ENCODE peak calls at places on chromosomes 1 and 21, in six cellular contexts. C is cardiac fibroblast, D is fibroblast of mammary gland, X is endodermal cell, O is AG04450, J is lower lobe of right lung. T is an unnamed sample.

GRCh38 chr1:151419819-151420218 is 20.4 kb downstream of the PSMB4 start:
- DNase-seq in O (no peak), D (no peak), C (no peak), X (no peak), J (no peak), T (no peak)

GRCh38 chr1:61301824-61302652 is 219.7 kb downstream of the NFIA start:
- DNase-seq in C (peak), D (peak), J (no peak), X (no peak), O (peak), T (no peak)

GRCh38 chr1:159196543-159196942 is 8.1 kb upstream of the ACKR1 start:
- DNase-seq in D (no peak), X (peak), O (no peak), J (no peak), C (no peak), T (no peak)

GRCh38 chr1:59687081-59687480 is 127.7 kb upstream of the HOOK1 start:
- DNase-seq in J (no peak), C (no peak), O (no peak), D (no peak), X (no peak), T (no peak)

GRCh38 chr1:230170610-230171009 is 103.6 kb downstream of the GALNT2 start:
- DNase-seq in X (peak), C (no peak), J (no peak), O (no peak), D (no peak), T (no peak)

GRCh38 chr21:44065428-44065827 is 41.8 kb upstream of the PWP2 start:
- DNase-seq in O (no peak), D (peak), C (peak), J (no peak), X (no peak), T (peak)

GRCh38 chr1:184567648-184568047 is 180.8 kb downstream of the C1orf21 start:
- DNase-seq in D (no peak), X (peak), O (no peak), C (peak), J (no peak), T (no peak)

GRCh38 chr1:101239095-101240040 is 2.5 kb downstream of the S1PR1 start:
- DNase-seq in J (no peak), O (no peak), X (no peak), C (no peak), D (no peak), T (no peak)

GRCh38 chr1:243917177-243917862 is 67.3 kb upstream of the AKT3 start:
- DNase-seq in O (peak), D (peak), J (peak), C (peak), X (peak), T (no peak)

GRCh38 chr1:154220071-154220969 is at the start of gene UBAP2L:
- DNase-seq in X (peak), C (peak), J (peak), D (peak), O (peak), T (peak)

GRCh38 chr1:244269169-244269568 is 182.5 kb downstream of the ADSS2 start:
- DNase-seq in J (no peak), O (no peak), C (no peak), X (no peak), D (no peak), T (no peak)

GRCh38 chr1:78678324-78678723 is 28.7 kb downstream of the IFI44 start:
- DNase-seq in X (no peak), D (no peak), C (no peak), O (no peak), J (no peak), T (no peak)

GRCh38 chr1:61460230-61460629 is 264.7 kb downstream of the TM2D1 start:
- DNase-seq in X (no peak), C (no peak), J (no peak), D (no peak), O (no peak), T (no peak)

GRCh38 chr1:64685942-64686341 is 58.9 kb upstream of the RAVER2 start:
- DNase-seq in X (no peak), O (no peak), J (no peak), D (no peak), C (no peak), T (no peak)

GRCh38 chr1:74570797-74571492 is 58.5 kb upstream of the LRRC53 start:
- DNase-seq in C (no peak), D (no peak), J (no peak), O (no peak), X (peak), T (no peak)

GRCh38 chr1:111399792-111400610 is 27.5 kb downstream of the OVGP1 start:
- DNase-seq in J (no peak), C (peak), X (peak), D (peak), O (no peak), T (no peak)

GRCh38 chr1:150309758-150310495 is 11.4 kb upstream of the PRPF3 start:
- DNase-seq in O (no peak), J (no peak), X (no peak), C (no peak), D (no peak), T (no peak)

GRCh38 chr1:245143849-245144248 is 10.9 kb upstream of the KIF26B start:
- DNase-seq in X (no peak), J (no peak), O (no peak), C (no peak), D (no peak), T (no peak)

GRCh38 chr1:57064379-57064778 is 98.6 kb upstream of the C8B start:
- DNase-seq in C (no peak), O (no peak), J (no peak), X (no peak), D (no peak), T (no peak)

GRCh38 chr1:200767326-200767725 is 28.6 kb downstream of the CAMSAP2 start:
- DNase-seq in O (no peak), X (no peak), C (peak), D (peak), J (no peak), T (no peak)

GRCh38 chr1:39378377-39378776 is 113.1 kb upstream of the BMP8A start:
- DNase-seq in O (no peak), J (no peak), C (no peak), X (peak), D (no peak), T (no peak)

GRCh38 chr1:8370928-8371327 is 53.0 kb downstream of the SLC45A1 start:
- DNase-seq in X (no peak), O (no peak), D (peak), C (peak), J (no peak), T (no peak)

GRCh38 chr1:93623875-93624274 is 57.8 kb downstream of the BCAR3 start:
- DNase-seq in D (peak), O (no peak), J (no peak), X (no peak), C (peak), T (no peak)

GRCh38 chr21:34794686-34795085 is 125.9 kb downstream of the CLIC6 start:
- DNase-seq in X (no peak), O (no peak), J (no peak), C (no peak), D (no peak), T (no peak)

GRCh38 chr1:10631121-10631810 is 156.5 kb downstream of the PEX14 start:
- DNase-seq in C (no peak), D (no peak), O (no peak), X (no peak), J (peak), T (no peak)

GRCh38 chr1:11641776-11642305 is 12.4 kb downstream of the FBXO2 start:
- DNase-seq in D (no peak), O (no peak), C (no peak), X (no peak), J (no peak), T (no peak)

GRCh38 chr1:214952648-214953047 is 129.9 kb upstream of the KCNK2 start:
- DNase-seq in O (no peak), D (no peak), J (no peak), X (peak), C (no peak), T (no peak)

GRCh38 chr1:233261206-233261605 is 34.3 kb downstream of the PCNX2 start:
- DNase-seq in X (no peak), J (no peak), C (no peak), D (no peak), O (no peak), T (no peak)

GRCh38 chr1:29672416-29672815 is 436.1 kb downstream of the PTPRU start:
- DNase-seq in C (no peak), J (no peak), X (no peak), D (no peak), O (no peak), T (no peak)

GRCh38 chr1:2019571-2020309 is 595 bp downstream of the GABRD start:
- DNase-seq in O (no peak), J (no peak), D (no peak), C (no peak), X (peak), T (no peak)

DNA sequence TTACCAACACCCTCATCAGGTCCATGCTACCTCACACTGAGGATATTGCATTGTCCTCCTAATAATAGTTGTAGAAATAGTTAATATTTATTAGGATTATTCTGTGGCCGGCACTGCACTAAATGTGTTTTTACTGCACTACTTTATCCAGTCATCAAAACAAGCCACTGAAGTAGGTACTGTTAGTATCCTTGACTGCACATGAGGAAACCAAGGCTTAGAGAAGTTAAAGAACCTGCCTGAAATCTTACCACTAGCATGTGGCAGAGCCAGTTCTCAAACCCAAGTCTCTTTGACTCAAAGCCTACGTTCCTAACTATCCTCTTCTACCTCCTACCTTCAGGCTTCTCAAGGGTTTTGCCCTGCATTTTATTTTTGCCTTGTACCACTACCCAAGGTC is 30.9 kb downstream of the FMO1 start:
- DNase-seq in D (no peak), J (no peak), O (no peak), C (no peak), X (no peak), T (no peak)
- H3K4me3 ChIP-seq in D (no peak), J (no peak), O (no peak), C (no peak), X (no peak), T (no peak)

DNA sequence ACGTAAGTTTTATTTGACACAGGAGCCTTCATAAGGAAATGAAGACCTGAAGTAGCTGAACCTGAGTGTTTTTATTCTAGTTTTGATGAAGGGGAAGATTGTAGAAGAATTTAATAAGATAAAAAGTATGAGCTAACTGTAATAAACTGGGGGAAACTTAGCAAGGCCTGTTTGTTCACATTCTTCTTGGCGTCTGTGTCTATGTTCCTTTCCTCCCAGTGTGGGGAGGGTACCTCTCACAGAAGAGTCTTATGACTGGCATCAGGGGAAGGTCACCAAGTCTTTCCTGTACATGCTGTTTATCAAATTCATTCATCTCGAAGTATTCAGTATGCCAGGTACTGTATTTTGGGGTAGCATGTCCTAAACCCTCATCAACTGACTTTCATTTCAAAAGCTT is 78.4 kb downstream of the HS2ST1 start:
- DNase-seq in C (no peak), O (no peak), D (no peak), J (no peak), X (no peak), T (no peak)
- H3K4me3 ChIP-seq in C (no peak), O (no peak), D (no peak), J (no peak), X (no peak), T (no peak)

GRCh38 chr1:117567435-117567834 is 38.4 kb upstream of the TENT5C start:
- DNase-seq in X (peak), D (no peak), O (no peak), J (no peak), C (no peak), T (no peak)
- H3K4me3 ChIP-seq in X (no peak), D (no peak), O (no peak), J (no peak), C (no peak), T (no peak)

GRCh38 chr1:116567790-116568667 is 2.8 kb downstream of the CD58 start:
- DNase-seq in O (no peak), J (no peak), C (no peak), X (no peak), D (no peak), T (no peak)
- H3K4me3 ChIP-seq in O (no peak), J (no peak), C (no peak), X (no peak), D (no peak), T (no peak)

GRCh38 chr1:3656450-3657095 is 4.3 kb downstream of the TP73 start:
- DNase-seq in X (no peak), C (no peak), D (no peak), O (no peak), J (no peak), T (peak)

GRCh38 chr1:3659093-3659492 is 6.8 kb downstream of the TP73 start:
- DNase-seq in X (no peak), J (no peak), O (no peak), C (no peak), D (no peak), T (peak)

GRCh38 chr1:3657578-3658230 is 5.4 kb downstream of the TP73 start:
- DNase-seq in X (no peak), O (no peak), D (no peak), C (no peak), J (peak), T (no peak)

GRCh38 chr1:3658231-3658615 is 5.9 kb downstream of the TP73 start:
- DNase-seq in C (no peak), D (no peak), X (no peak), J (no peak), O (no peak), T (no peak)

GRCh38 chr1:3657096-3657475 is 4.8 kb downstream of the TP73 start:
- DNase-seq in O (no peak), X (no peak), C (no peak), J (no peak), D (no peak), T (no peak)
- H3K4me3 ChIP-seq in O (no peak), X (no peak), C (no peak), J (no peak), D (no peak), T (no peak)